ENCODE peak calls at places on chromosome 6, in nine cellular contexts. One of them, this sample, is unnamed.

GRCh38 chr6:7146079-7146828 is 38.5 kb downstream of the RREB1 start:
- DNase-seq in neural crest cell: no peak
- DNase-seq in left ventricle myocardium inferior: peak
- DNase-seq in cardiac fibroblast: peak
- DNase-seq in cardiac septum: peak
- DNase-seq in stomach: peak
- DNase-seq in stimulated activated CD4-positive, alpha-beta T cell treated with anti-CD3 and anti-CD28 coated beads, TNF-alpha, amount 100 ng/mL, for 4 hours: no peak
- DNase-seq in hepatocyte: peak
- DNase-seq in GM18507: no peak
- DNase-seq in this sample: no peak

GRCh38 chr6:157823001-157823522 is at the start of gene SNX9:
- DNase-seq in stomach: peak
- DNase-seq in cardiac fibroblast: peak
- DNase-seq in left ventricle myocardium inferior: peak
- DNase-seq in GM18507: no peak
- DNase-seq in cardiac septum: peak
- DNase-seq in stimulated activated CD4-positive, alpha-beta T cell treated with anti-CD3 and anti-CD28 coated beads, TNF-alpha, amount 100 ng/mL, for 4 hours: peak
- DNase-seq in hepatocyte: peak
- DNase-seq in neural crest cell: peak
- DNase-seq in this sample: no peak

GRCh38 chr6:2990932-2991506 is 8.7 kb upstream of the NQO2 start:
- DNase-seq in stimulated activated CD4-positive, alpha-beta T cell treated with anti-CD3 and anti-CD28 coated beads, TNF-alpha, amount 100 ng/mL, for 4 hours: no peak
- DNase-seq in left ventricle myocardium inferior: no peak
- DNase-seq in hepatocyte: no peak
- DNase-seq in neural crest cell: no peak
- DNase-seq in stomach: no peak
- DNase-seq in cardiac fibroblast: no peak
- DNase-seq in cardiac septum: no peak
- DNase-seq in GM18507: no peak
- DNase-seq in this sample: no peak

GRCh38 chr6:74654296-74654695 is 551.6 kb downstream of the COL12A1 start:
- DNase-seq in stomach: no peak
- DNase-seq in stimulated activated CD4-positive, alpha-beta T cell treated with anti-CD3 and anti-CD28 coated beads, TNF-alpha, amount 100 ng/mL, for 4 hours: no peak
- DNase-seq in cardiac septum: no peak
- DNase-seq in cardiac fibroblast: no peak
- DNase-seq in hepatocyte: no peak
- DNase-seq in GM18507: no peak
- DNase-seq in neural crest cell: no peak
- DNase-seq in left ventricle myocardium inferior: no peak
- DNase-seq in this sample: no peak

GRCh38 chr6:136466789-136467585 is 83.2 kb downstream of the MAP7 start:
- DNase-seq in left ventricle myocardium inferior: no peak
- DNase-seq in hepatocyte: no peak
- DNase-seq in stomach: no peak
- DNase-seq in stimulated activated CD4-positive, alpha-beta T cell treated with anti-CD3 and anti-CD28 coated beads, TNF-alpha, amount 100 ng/mL, for 4 hours: no peak
- DNase-seq in cardiac septum: no peak
- DNase-seq in neural crest cell: no peak
- DNase-seq in cardiac fibroblast: no peak
- DNase-seq in GM18507: no peak
- DNase-seq in this sample: no peak

GRCh38 chr6:169454872-169455204 is 201.2 kb upstream of the THBS2 start:
- DNase-seq in hepatocyte: no peak
- DNase-seq in stomach: no peak
- DNase-seq in stimulated activated CD4-positive, alpha-beta T cell treated with anti-CD3 and anti-CD28 coated beads, TNF-alpha, amount 100 ng/mL, for 4 hours: no peak
- DNase-seq in neural crest cell: no peak
- DNase-seq in cardiac fibroblast: no peak
- DNase-seq in GM18507: no peak
- DNase-seq in cardiac septum: no peak
- DNase-seq in left ventricle myocardium inferior: no peak
- DNase-seq in this sample: no peak

GRCh38 chr6:130050230-130050629 is 31.8 kb downstream of the L3MBTL3 start:
- DNase-seq in stomach: no peak
- DNase-seq in hepatocyte: no peak
- DNase-seq in stimulated activated CD4-positive, alpha-beta T cell treated with anti-CD3 and anti-CD28 coated beads, TNF-alpha, amount 100 ng/mL, for 4 hours: no peak
- DNase-seq in neural crest cell: no peak
- DNase-seq in cardiac fibroblast: no peak
- DNase-seq in cardiac septum: no peak
- DNase-seq in left ventricle myocardium inferior: no peak
- DNase-seq in GM18507: no peak
- DNase-seq in this sample: no peak

GRCh38 chr6:23692184-23692583 is 433.8 kb upstream of the NRSN1 start:
- DNase-seq in cardiac septum: no peak
- DNase-seq in GM18507: no peak
- DNase-seq in left ventricle myocardium inferior: no peak
- DNase-seq in neural crest cell: no peak
- DNase-seq in stimulated activated CD4-positive, alpha-beta T cell treated with anti-CD3 and anti-CD28 coated beads, TNF-alpha, amount 100 ng/mL, for 4 hours: no peak
- DNase-seq in cardiac fibroblast: no peak
- DNase-seq in hepatocyte: no peak
- DNase-seq in stomach: no peak
- DNase-seq in this sample: no peak

GRCh38 chr6:24673625-24674024 is 6.7 kb downstream of the ACOT13 start:
- DNase-seq in stimulated activated CD4-positive, alpha-beta T cell treated with anti-CD3 and anti-CD28 coated beads, TNF-alpha, amount 100 ng/mL, for 4 hours: no peak
- DNase-seq in neural crest cell: no peak
- DNase-seq in stomach: no peak
- DNase-seq in GM18507: no peak
- DNase-seq in left ventricle myocardium inferior: no peak
- DNase-seq in cardiac septum: no peak
- DNase-seq in cardiac fibroblast: no peak
- DNase-seq in hepatocyte: no peak
- DNase-seq in this sample: no peak